ENCODE peak calls at places on chromosome 4, in four cellular contexts. C is AG08396; Z is stimulated activated CD4-positive, alpha-beta T cell treated with anti-CD3 and anti-CD28 coated beads, Interleukin-4, amount 100 ng/mL, for 48 hours; R is amygdala. X is an unnamed sample.
A peak's percentile ranks its signal among the peaks of the same experiment; 100 is the strongest.

GRCh38 chr4:71212216-71212615 is 126.6 kb upstream of the SLC4A4 start:
- DNase-seq in Z (no peak), C (no peak), R (no peak), X (no peak)

GRCh38 chr4:152635876-152636275 is 43.9 kb downstream of the TMEM154 start:
- DNase-seq in C (no peak), Z (no peak), R (no peak), X (no peak)

GRCh38 chr4:54998991-54999390 is 126.4 kb downstream of the KDR start:
- DNase-seq in C (no peak), Z (no peak), R (no peak), X (no peak)

GRCh38 chr4:52019941-52020657 is at the start of gene LRRC66:
- DNase-seq in C (no peak), R (no peak), Z (no peak), X (no peak)

GRCh38 chr4:100311181-100311580 is 120.9 kb upstream of the DDIT4L start:
- DNase-seq in Z (no peak), C (no peak), R (no peak), X (peak; percentile 10)

GRCh38 chr4:161554372-161554990 is 609.3 kb downstream of the FSTL5 start:
- DNase-seq in Z (no peak), C (no peak), R (no peak), X (no peak)

GRCh38 chr4:101347267-101347556 is at the start of gene PPP3CA:
- DNase-seq in R (no peak), C (no peak), Z (no peak), X (no peak)

GRCh38 chr4:158347596-158347995 is 137.3 kb downstream of the TMEM144 start:
- DNase-seq in R (no peak), C (no peak), Z (no peak), X (no peak)

GRCh38 chr4:60683953-60684352 is 516.2 kb upstream of the ADGRL3 start:
- DNase-seq in C (peak; percentile 47), R (no peak), Z (no peak), X (no peak)

GRCh38 chr4:54992266-54992665 is 133.1 kb downstream of the KDR start:
- DNase-seq in R (no peak), C (no peak), Z (no peak), X (no peak)

GRCh38 chr4:3385719-3386440 is 55.9 kb upstream of the HGFAC start:
- DNase-seq in C (no peak), Z (no peak), R (no peak), X (no peak)

GRCh38 chr4:84151574-84151973 is 347.5 kb downstream of the NKX6-1 start:
- DNase-seq in C (no peak), Z (no peak), R (no peak), X (no peak)

GRCh38 chr4:109592367-109592766 is 32.3 kb downstream of the MCUB start:
- DNase-seq in R (no peak), C (no peak), Z (no peak), X (no peak)

GRCh38 chr4:44563496-44563895 is 87.9 kb downstream of the YIPF7 start:
- DNase-seq in C (no peak), Z (no peak), R (no peak), X (no peak)

GRCh38 chr4:153661915-153662314 is 22.2 kb upstream of the TLR2 start:
- DNase-seq in R (no peak), C (no peak), Z (no peak), X (no peak)

GRCh38 chr4:113534698-113535097 is 226.8 kb downstream of the CAMK2D start:
- DNase-seq in R (no peak), C (no peak), Z (no peak), X (no peak)

GRCh38 chr4:38717604-38718003 is 53.6 kb downstream of the KLF3 start:
- DNase-seq in R (no peak), C (no peak), Z (no peak), X (no peak)

GRCh38 chr4:149465941-149466340 is 349.7 kb downstream of the IQCM start:
- DNase-seq in Z (no peak), R (no peak), C (no peak), X (no peak)

GRCh38 chr4:106763044-106763443 is 273.1 kb downstream of the DKK2 start:
- DNase-seq in R (no peak), Z (no peak), C (no peak), X (no peak)